ENCODE peak calls at places on chromosomes 12 and 14, in eight cellular contexts. One of them, this sample, is unnamed.

GRCh38 chr12:70842136-70842535 is 78.4 kb downstream of the PTPRR start:
- DNase-seq in pancreas: no peak
- DNase-seq in left ventricle myocardium inferior: no peak
- DNase-seq in fibroblast of lung: no peak
- DNase-seq in osteocyte: no peak
- DNase-seq in heart left ventricle: no peak
- DNase-seq in HCT116: no peak
- DNase-seq in MM.1S: no peak
- DNase-seq in this sample: no peak

GRCh38 chr14:23633160-23633701 is 2.9 kb upstream of the DHRS2 start:
- DNase-seq in pancreas: no peak
- DNase-seq in left ventricle myocardium inferior: no peak
- DNase-seq in fibroblast of lung: no peak
- DNase-seq in osteocyte: no peak
- DNase-seq in heart left ventricle: no peak
- DNase-seq in HCT116: no peak
- DNase-seq in MM.1S: no peak
- DNase-seq in this sample: no peak

GRCh38 chr14:104465482-104466390 is 113.8 kb upstream of the C14orf180 start:
- DNase-seq in pancreas: no peak
- DNase-seq in left ventricle myocardium inferior: no peak
- DNase-seq in fibroblast of lung: no peak
- DNase-seq in osteocyte: peak
- DNase-seq in heart left ventricle: no peak
- DNase-seq in HCT116: no peak
- DNase-seq in MM.1S: no peak
- DNase-seq in this sample: no peak

GRCh38 chr12:124177276-124177950 is 117.5 kb upstream of the RFLNA start:
- DNase-seq in pancreas: no peak
- DNase-seq in left ventricle myocardium inferior: no peak
- DNase-seq in fibroblast of lung: no peak
- DNase-seq in osteocyte: no peak
- DNase-seq in heart left ventricle: no peak
- DNase-seq in HCT116: no peak
- DNase-seq in MM.1S: no peak
- DNase-seq in this sample: no peak

GRCh38 chr14:97723321-97723720 is 926.1 kb downstream of the VRK1 start:
- DNase-seq in pancreas: no peak
- DNase-seq in left ventricle myocardium inferior: no peak
- DNase-seq in fibroblast of lung: no peak
- DNase-seq in osteocyte: no peak
- DNase-seq in heart left ventricle: no peak
- DNase-seq in HCT116: no peak
- DNase-seq in MM.1S: no peak
- DNase-seq in this sample: no peak

GRCh38 chr12:92064420-92064819 is 81.2 kb downstream of the BTG1 start:
- DNase-seq in pancreas: no peak
- DNase-seq in left ventricle myocardium inferior: no peak
- DNase-seq in fibroblast of lung: peak
- DNase-seq in osteocyte: no peak
- DNase-seq in heart left ventricle: no peak
- DNase-seq in HCT116: no peak
- DNase-seq in MM.1S: no peak
- DNase-seq in this sample: no peak

GRCh38 chr12:21478756-21479455 is 22.5 kb downstream of the RECQL start:
- DNase-seq in pancreas: no peak
- DNase-seq in left ventricle myocardium inferior: no peak
- DNase-seq in fibroblast of lung: no peak
- DNase-seq in osteocyte: no peak
- DNase-seq in heart left ventricle: no peak
- DNase-seq in HCT116: no peak
- DNase-seq in MM.1S: no peak
- DNase-seq in this sample: no peak

GRCh38 chr12:5716991-5717390 is 228.1 kb downstream of the ANO2 start:
- DNase-seq in pancreas: no peak
- DNase-seq in left ventricle myocardium inferior: no peak
- DNase-seq in fibroblast of lung: no peak
- DNase-seq in osteocyte: peak
- DNase-seq in heart left ventricle: no peak
- DNase-seq in HCT116: no peak
- DNase-seq in MM.1S: no peak
- DNase-seq in this sample: no peak

GRCh38 chr12:43094886-43095285 is 457.1 kb downstream of the ADAMTS20 start:
- DNase-seq in pancreas: no peak
- DNase-seq in left ventricle myocardium inferior: no peak
- DNase-seq in fibroblast of lung: no peak
- DNase-seq in osteocyte: no peak
- DNase-seq in heart left ventricle: no peak
- DNase-seq in HCT116: no peak
- DNase-seq in MM.1S: no peak
- DNase-seq in this sample: no peak

GRCh38 chr14:68232643-68233055 is 413.1 kb downstream of the RAD51B start:
- DNase-seq in pancreas: peak
- DNase-seq in left ventricle myocardium inferior: no peak
- DNase-seq in fibroblast of lung: peak
- DNase-seq in osteocyte: no peak
- DNase-seq in heart left ventricle: peak
- DNase-seq in HCT116: peak
- DNase-seq in MM.1S: peak
- DNase-seq in this sample: no peak

GRCh38 chr14:95195031-95195430 is 37.7 kb upstream of the DICER1 start:
- DNase-seq in pancreas: no peak
- DNase-seq in left ventricle myocardium inferior: no peak
- DNase-seq in fibroblast of lung: no peak
- DNase-seq in osteocyte: no peak
- DNase-seq in heart left ventricle: no peak
- DNase-seq in HCT116: no peak
- DNase-seq in MM.1S: no peak
- DNase-seq in this sample: no peak

GRCh38 chr12:112182499-112182898 is 57.1 kb downstream of the TRAFD1 start:
- DNase-seq in pancreas: no peak
- DNase-seq in left ventricle myocardium inferior: no peak
- DNase-seq in fibroblast of lung: peak
- DNase-seq in osteocyte: no peak
- DNase-seq in heart left ventricle: no peak
- DNase-seq in HCT116: no peak
- DNase-seq in MM.1S: no peak
- DNase-seq in this sample: no peak

GRCh38 chr14:100824156-100824555 is 1.8 kb upstream of the MEG3 start:
- DNase-seq in pancreas: peak
- DNase-seq in left ventricle myocardium inferior: peak
- DNase-seq in fibroblast of lung: peak
- DNase-seq in osteocyte: no peak
- DNase-seq in heart left ventricle: peak
- DNase-seq in HCT116: no peak
- DNase-seq in MM.1S: no peak
- DNase-seq in this sample: no peak

GRCh38 chr12:71935594-71935993 is 3.1 kb upstream of the TPH2 start:
- DNase-seq in pancreas: no peak
- DNase-seq in left ventricle myocardium inferior: no peak
- DNase-seq in fibroblast of lung: no peak
- DNase-seq in osteocyte: no peak
- DNase-seq in heart left ventricle: no peak
- DNase-seq in HCT116: no peak
- DNase-seq in MM.1S: no peak
- DNase-seq in this sample: no peak

GRCh38 chr12:126782083-126782482 is 1484.9 kb upstream of the TMEM132C start:
- DNase-seq in pancreas: no peak
- DNase-seq in left ventricle myocardium inferior: no peak
- DNase-seq in fibroblast of lung: no peak
- DNase-seq in osteocyte: no peak
- DNase-seq in heart left ventricle: no peak
- DNase-seq in HCT116: no peak
- DNase-seq in MM.1S: no peak
- DNase-seq in this sample: no peak

GRCh38 chr12:64192644-64193043 is 29.5 kb downstream of the KICS2 start:
- DNase-seq in pancreas: no peak
- DNase-seq in left ventricle myocardium inferior: no peak
- DNase-seq in fibroblast of lung: no peak
- DNase-seq in osteocyte: no peak
- DNase-seq in heart left ventricle: no peak
- DNase-seq in HCT116: no peak
- DNase-seq in MM.1S: no peak
- DNase-seq in this sample: no peak

GRCh38 chr12:90111646-90112565 is 403.3 kb upstream of the ATP2B1 start:
- DNase-seq in pancreas: no peak
- DNase-seq in left ventricle myocardium inferior: no peak
- DNase-seq in fibroblast of lung: no peak
- DNase-seq in osteocyte: no peak
- DNase-seq in heart left ventricle: no peak
- DNase-seq in HCT116: no peak
- DNase-seq in MM.1S: no peak
- DNase-seq in this sample: no peak

GRCh38 chr14:69005432-69006148 is 26.5 kb upstream of the ACTN1 start:
- DNase-seq in pancreas: no peak
- DNase-seq in left ventricle myocardium inferior: peak
- DNase-seq in fibroblast of lung: peak
- DNase-seq in osteocyte: peak
- DNase-seq in heart left ventricle: no peak
- DNase-seq in HCT116: peak
- DNase-seq in MM.1S: no peak
- DNase-seq in this sample: no peak

GRCh38 chr12:80166751-80167150 is 67.4 kb downstream of the OTOGL start:
- DNase-seq in pancreas: no peak
- DNase-seq in left ventricle myocardium inferior: no peak
- DNase-seq in fibroblast of lung: no peak
- DNase-seq in osteocyte: no peak
- DNase-seq in heart left ventricle: no peak
- DNase-seq in HCT116: no peak
- DNase-seq in MM.1S: no peak
- DNase-seq in this sample: no peak

GRCh38 chr14:67137744-67138371 is 51.4 kb upstream of the GARIN2 start:
- DNase-seq in pancreas: no peak
- DNase-seq in left ventricle myocardium inferior: no peak
- DNase-seq in fibroblast of lung: peak
- DNase-seq in osteocyte: no peak
- DNase-seq in heart left ventricle: no peak
- DNase-seq in HCT116: no peak
- DNase-seq in MM.1S: peak
- DNase-seq in this sample: no peak

DNA sequence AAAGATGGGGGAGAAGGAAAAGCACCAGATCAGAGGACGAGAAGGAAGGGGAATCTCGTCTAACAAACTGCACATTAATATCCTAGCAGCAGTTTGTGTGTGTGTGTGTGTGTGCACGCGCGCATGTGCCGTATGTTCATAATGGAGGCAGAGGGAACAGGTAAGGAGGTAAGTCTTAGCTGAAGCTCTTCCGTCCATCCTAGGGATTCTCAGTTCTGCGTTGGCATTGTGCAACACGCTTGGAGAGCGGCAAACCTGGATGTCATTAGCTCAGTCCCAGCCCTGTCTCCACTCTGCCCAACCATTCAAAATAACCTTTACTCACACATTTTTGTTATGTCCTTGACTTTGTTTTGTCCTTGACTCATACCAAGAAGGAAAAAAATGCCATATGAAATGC is 1.6 kb upstream of the C1R start:
- DNase-seq in pancreas: no peak
- DNase-seq in left ventricle myocardium inferior: no peak
- DNase-seq in fibroblast of lung: no peak
- DNase-seq in osteocyte: no peak
- DNase-seq in heart left ventricle: no peak
- DNase-seq in HCT116: no peak
- DNase-seq in MM.1S: no peak
- DNase-seq in this sample: no peak
- TF ChIP-seq CTCF in pancreas: no peak
- TF ChIP-seq CTCF in left ventricle myocardium inferior: no peak
- TF ChIP-seq CTCF in fibroblast of lung: no peak
- TF ChIP-seq CTCF in osteocyte: no peak
- TF ChIP-seq CTCF in heart left ventricle: no peak
- TF ChIP-seq CTCF in HCT116: no peak
- TF ChIP-seq CTCF in MM.1S: no peak
- TF ChIP-seq CTCF in this sample: no peak

GRCh38 chr12:62435337-62436163 is 31.1 kb upstream of the MON2 start:
- DNase-seq in pancreas: peak
- DNase-seq in left ventricle myocardium inferior: peak
- DNase-seq in fibroblast of lung: peak
- DNase-seq in osteocyte: no peak
- DNase-seq in heart left ventricle: peak
- DNase-seq in HCT116: no peak
- DNase-seq in MM.1S: peak
- DNase-seq in this sample: no peak
- TF ChIP-seq CTCF in pancreas: peak
- TF ChIP-seq CTCF in left ventricle myocardium inferior: peak
- TF ChIP-seq CTCF in fibroblast of lung: peak
- TF ChIP-seq CTCF in osteocyte: peak
- TF ChIP-seq CTCF in heart left ventricle: peak
- TF ChIP-seq CTCF in HCT116: no peak
- TF ChIP-seq CTCF in MM.1S: peak
- TF ChIP-seq CTCF in this sample: peak

GRCh38 chr12:101876861-101877815 is at the start of gene DRAM1:
- DNase-seq in pancreas: peak
- DNase-seq in left ventricle myocardium inferior: peak
- DNase-seq in fibroblast of lung: peak
- DNase-seq in osteocyte: peak
- DNase-seq in heart left ventricle: peak
- DNase-seq in HCT116: peak
- DNase-seq in MM.1S: peak
- DNase-seq in this sample: peak
- TF ChIP-seq CTCF in pancreas: no peak
- TF ChIP-seq CTCF in left ventricle myocardium inferior: no peak
- TF ChIP-seq CTCF in fibroblast of lung: no peak
- TF ChIP-seq CTCF in osteocyte: no peak
- TF ChIP-seq CTCF in heart left ventricle: no peak
- TF ChIP-seq CTCF in HCT116: no peak
- TF ChIP-seq CTCF in MM.1S: no peak
- TF ChIP-seq CTCF in this sample: peak

GRCh38 chr12:34121360-34121759 is 99.1 kb downstream of the ALG10 start:
- DNase-seq in pancreas: no peak
- DNase-seq in left ventricle myocardium inferior: no peak
- DNase-seq in fibroblast of lung: no peak
- DNase-seq in osteocyte: no peak
- DNase-seq in heart left ventricle: no peak
- DNase-seq in HCT116: no peak
- DNase-seq in MM.1S: no peak
- DNase-seq in this sample: no peak

GRCh38 chr12:34126805-34127204 is 104.5 kb downstream of the ALG10 start:
- DNase-seq in pancreas: no peak
- DNase-seq in left ventricle myocardium inferior: no peak
- DNase-seq in fibroblast of lung: no peak
- DNase-seq in osteocyte: no peak
- DNase-seq in heart left ventricle: no peak
- DNase-seq in HCT116: no peak
- DNase-seq in MM.1S: no peak
- DNase-seq in this sample: no peak

GRCh38 chr12:34124608-34125007 is 102.3 kb downstream of the ALG10 start:
- DNase-seq in pancreas: no peak
- DNase-seq in left ventricle myocardium inferior: no peak
- DNase-seq in fibroblast of lung: no peak
- DNase-seq in osteocyte: no peak
- DNase-seq in heart left ventricle: no peak
- DNase-seq in HCT116: no peak
- DNase-seq in MM.1S: no peak
- DNase-seq in this sample: no peak

DNA sequence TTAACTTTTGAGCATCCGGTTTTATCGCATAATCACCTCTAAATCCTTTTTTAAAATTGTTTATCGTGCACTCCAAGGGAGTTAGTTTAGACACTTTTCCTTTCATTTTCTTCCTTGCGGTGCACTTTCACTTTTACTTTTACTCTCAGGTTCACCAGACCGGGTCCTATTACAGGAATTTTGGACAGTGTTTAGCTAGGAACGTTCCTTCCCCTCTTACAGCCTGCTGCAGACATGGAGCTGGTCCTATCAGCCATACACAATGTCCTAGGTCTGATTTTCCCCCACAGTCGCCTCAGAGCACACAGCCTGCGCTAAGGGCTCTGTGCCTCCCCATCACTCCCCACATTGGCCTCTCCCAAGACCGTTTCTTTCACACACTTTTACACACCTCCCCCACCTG is 103.9 kb downstream of the ALG10 start:
- DNase-seq in pancreas: no peak
- DNase-seq in left ventricle myocardium inferior: no peak
- DNase-seq in fibroblast of lung: no peak
- DNase-seq in osteocyte: no peak
- DNase-seq in heart left ventricle: no peak
- DNase-seq in HCT116: no peak
- DNase-seq in MM.1S: no peak
- DNase-seq in this sample: no peak
- TF ChIP-seq CTCF in pancreas: no peak
- TF ChIP-seq CTCF in left ventricle myocardium inferior: no peak
- TF ChIP-seq CTCF in fibroblast of lung: no peak
- TF ChIP-seq CTCF in osteocyte: no peak
- TF ChIP-seq CTCF in heart left ventricle: no peak
- TF ChIP-seq CTCF in HCT116: no peak
- TF ChIP-seq CTCF in MM.1S: no peak
- TF ChIP-seq CTCF in this sample: no peak

This sample was measured in type B pancreatic cell.